ENCODE peak calls at places on chromosomes 13 and 19, in four cellular contexts. I, U, T and X are unnamed samples.

GRCh38 chr13:106685142-106685541 is 117.2 kb upstream of the ARGLU1 start:
- DNase-seq in I (no peak), T (no peak), U (no peak), X (no peak)

GRCh38 chr19:2282062-2282861 is at the start of gene PEAK3:
- DNase-seq in T (peak), U (peak), I (no peak), X (no peak)

GRCh38 chr19:2325261-2326046 is 2.9 kb downstream of the LSM7 start:
- DNase-seq in I (no peak), U (no peak), T (no peak), X (no peak)

GRCh38 chr13:39144941-39145533 is 106.8 kb downstream of the NHLRC3 start:
- DNase-seq in I (no peak), U (peak), T (peak), X (peak)

GRCh38 chr13:76791290-76791664 is 94.9 kb downstream of the KCTD12 start:
- DNase-seq in I (no peak), U (no peak), T (peak), X (peak)

GRCh38 chr19:13120817-13121216 is 2.8 kb downstream of the NACC1 start:
- DNase-seq in I (no peak), U (peak), T (no peak), X (peak)

GRCh38 chr13:44237276-44237767 is 136.3 kb upstream of the SERP2 start:
- DNase-seq in U (peak), I (peak), T (peak), X (peak)

GRCh38 chr13:109606404-109607028 is 179.9 kb downstream of the IRS2 start:
- DNase-seq in U (peak), I (no peak), T (no peak), X (no peak)

GRCh38 chr19:3142292-3142670 is 6.4 kb downstream of the GNA15 start:
- DNase-seq in I (no peak), T (no peak), U (peak), X (peak)

GRCh38 chr19:49879243-49879960 is 1.9 kb downstream of the TBC1D17 start:
- DNase-seq in U (no peak), T (no peak), I (no peak), X (peak)

GRCh38 chr19:29277107-29277506 is 64.2 kb upstream of the UQCRFS1 start:
- DNase-seq in T (no peak), U (no peak), I (no peak), X (no peak)

GRCh38 chr13:33274264-33274663 is 11.3 kb downstream of the STARD13 start:
- DNase-seq in T (no peak), U (no peak), I (no peak), X (peak)

GRCh38 chr19:12789098-12789903 is 2.0 kb upstream of the JUNB start:
- DNase-seq in I (no peak), U (no peak), T (no peak), X (peak)

GRCh38 chr13:101649490-101650126 is 197.1 kb downstream of the ITGBL1 start:
- DNase-seq in I (no peak), U (peak), T (no peak), X (peak)

GRCh38 chr19:3589949-3590348 is 4.7 kb downstream of the GIPC3 start:
- DNase-seq in U (no peak), I (no peak), T (no peak), X (no peak)

GRCh38 chr19:28234637-28235036 is 978.3 kb downstream of the UQCRFS1 start:
- DNase-seq in U (peak), I (no peak), T (no peak), X (no peak)

GRCh38 chr19:15633122-15633521 is 7.6 kb upstream of the CYP4F3 start:
- DNase-seq in T (no peak), U (no peak), I (no peak), X (no peak)

GRCh38 chr19:15634105-15634504 is 6.6 kb upstream of the CYP4F3 start:
- DNase-seq in T (no peak), U (no peak), I (no peak), X (no peak)

GRCh38 chr19:15629003-15629880 is 11.5 kb upstream of the CYP4F3 start:
- DNase-seq in T (peak), U (peak), I (peak), X (peak)

GRCh38 chr19:15635016-15635805 is 5.5 kb upstream of the CYP4F3 start:
- DNase-seq in T (no peak), I (no peak), U (no peak), X (peak)

DNA sequence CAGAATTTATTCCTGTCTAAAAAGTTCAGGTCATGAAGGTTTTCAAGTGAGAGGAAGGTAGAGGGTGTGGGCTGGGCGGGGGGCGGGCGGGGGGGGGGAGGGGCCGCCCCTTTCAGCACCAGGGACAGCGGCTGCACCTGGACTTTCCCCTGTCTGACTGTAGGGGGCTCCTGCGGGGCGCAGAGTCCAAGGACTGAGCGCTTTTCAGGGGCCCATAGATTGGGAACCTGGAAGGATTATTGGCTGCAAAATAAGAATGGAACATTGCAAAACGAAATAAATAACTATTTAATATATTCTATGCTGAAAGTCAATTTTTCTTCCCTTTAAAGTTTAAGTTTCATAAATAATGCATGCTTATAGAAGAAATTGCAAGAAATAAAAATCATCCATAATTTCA is 8.9 kb upstream of the CYP4F3 start:
- DNase-seq in U (peak), T (no peak), I (no peak), X (no peak)
- TF ChIP-seq CTCF in U (peak), T (peak), I (no peak), X (peak)

GRCh38 chr13:26600345-26600761 is 42.9 kb downstream of the WASF3 start:
- DNase-seq in I (no peak), U (no peak), T (no peak), X (no peak)

GRCh38 chr13:26601669-26602068 is 44.2 kb downstream of the WASF3 start:
- DNase-seq in T (no peak), U (peak), I (no peak), X (peak)

GRCh38 chr13:26602783-26603182 is 45.3 kb downstream of the WASF3 start:
- DNase-seq in I (no peak), U (no peak), T (no peak), X (no peak)

GRCh38 chr13:26604784-26605183 is 47.3 kb downstream of the WASF3 start:
- DNase-seq in U (no peak), T (peak), I (no peak), X (no peak)

DNA sequence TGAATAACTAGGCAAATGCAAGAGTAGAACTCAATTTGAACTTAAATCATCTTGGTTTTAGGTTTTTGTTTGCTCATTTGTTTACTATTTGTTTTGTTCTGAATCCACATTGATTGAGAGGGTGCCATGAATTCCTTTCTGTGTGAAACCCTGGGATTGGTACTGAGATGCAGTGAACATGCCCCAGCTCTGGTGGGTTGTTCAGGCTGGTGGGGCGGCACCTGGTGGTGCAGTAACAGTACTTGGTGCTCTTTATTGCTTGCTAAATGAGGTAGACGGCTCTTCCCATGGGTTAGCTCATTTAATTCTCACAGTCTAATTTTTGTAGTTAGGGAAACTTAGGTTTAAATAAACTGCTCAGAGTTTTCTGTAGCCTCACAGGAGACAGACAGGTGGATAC is 48.4 kb downstream of the WASF3 start:
- DNase-seq in T (no peak), U (no peak), I (no peak), X (no peak)
- TF ChIP-seq CTCF in T (no peak), U (no peak), I (no peak), X (no peak)

GRCh38 chr19:48444129-48444932 is 1.5 kb upstream of the GRWD1 start:
- DNase-seq in T (no peak), I (no peak), U (no peak), X (no peak)

GRCh38 chr19:48443262-48443661 is 2.5 kb upstream of the GRWD1 start:
- DNase-seq in I (no peak), U (no peak), T (no peak), X (peak)

GRCh38 chr19:48442116-48443035 is 3.4 kb upstream of the GRWD1 start:
- DNase-seq in U (no peak), T (no peak), I (no peak), X (no peak)

GRCh38 chr19:48443731-48444128 is 2.1 kb upstream of the GRWD1 start:
- DNase-seq in I (no peak), U (no peak), T (no peak), X (no peak)

DNA sequence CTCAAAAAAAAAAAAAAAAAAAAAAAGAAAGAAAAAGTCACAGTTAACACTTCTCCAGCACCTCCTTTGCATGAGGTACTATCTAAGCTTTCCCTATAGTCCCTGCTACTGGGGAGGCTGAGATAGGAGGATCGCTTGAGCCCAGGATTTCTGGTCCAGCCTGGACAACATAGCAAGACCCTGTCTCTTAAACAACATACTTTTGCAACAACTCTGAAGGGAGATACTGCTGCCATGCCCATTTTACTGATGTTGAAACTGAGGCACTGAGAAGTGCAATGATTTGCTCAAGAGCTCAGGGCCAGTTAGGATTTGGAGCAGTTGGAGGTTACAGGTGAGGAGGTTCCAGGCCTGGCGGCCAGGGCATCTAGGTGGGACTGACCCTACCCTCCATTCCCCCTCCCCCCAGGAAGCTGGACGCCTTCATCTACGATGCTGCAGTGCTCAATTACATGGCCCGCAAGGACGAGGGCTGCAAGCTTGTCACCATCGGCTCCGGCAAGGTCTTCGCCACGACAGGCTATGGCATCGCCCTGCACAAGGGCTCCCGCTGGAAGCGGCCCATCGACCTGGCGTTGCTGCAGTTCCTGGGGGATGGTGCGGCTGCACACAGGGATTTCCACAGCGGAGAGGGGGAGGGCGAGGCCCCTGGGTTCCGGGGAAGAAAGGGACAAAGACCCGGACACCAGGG is 4.3 kb upstream of the GRWD1 start:
- DNase-seq in U (no peak), T (no peak), I (no peak), X (no peak)
- TF ChIP-seq CTCF in U (no peak), T (no peak), I (no peak), X (no peak)

DNA sequence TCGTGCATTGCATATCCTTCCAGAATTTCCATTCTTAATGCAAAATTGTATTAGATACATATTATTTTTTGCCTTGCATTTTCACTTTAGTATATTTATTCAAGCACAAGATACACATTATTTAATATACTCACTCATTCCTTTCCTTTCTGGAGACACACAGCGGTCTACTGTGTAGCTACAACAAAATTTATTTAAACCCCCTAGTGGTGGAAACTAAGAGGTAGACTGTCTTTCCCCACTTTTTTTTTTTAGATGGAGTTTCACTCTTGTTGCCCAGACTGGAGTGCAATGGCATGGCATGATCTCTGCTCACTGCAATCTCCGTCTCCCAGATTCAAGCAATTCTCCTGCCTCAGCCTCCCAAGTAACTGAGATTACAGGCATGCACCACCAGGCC is 2040.3 kb upstream of the PCDH20 start:
- DNase-seq in I (no peak), T (no peak), U (no peak), X (no peak)
- TF ChIP-seq CTCF in I (no peak), T (no peak), U (peak), X (no peak)

GRCh38 chr13:46185634-46186033 is 3.7 kb upstream of the LCP1 start:
- DNase-seq in T (no peak), U (no peak), I (no peak), X (no peak)
- TF ChIP-seq CTCF in T (no peak), U (no peak), I (no peak), X (no peak)

GRCh38 chr19:15357906-15358305 is 21.7 kb downstream of the AKAP8 start:
- DNase-seq in U (no peak), T (no peak), I (no peak), X (no peak)
- TF ChIP-seq CTCF in U (no peak), T (no peak), I (no peak), X (no peak)

GRCh38 chr19:55225415-55225958 is 3.1 kb downstream of the TMEM86B start:
- DNase-seq in T (no peak), U (no peak), I (no peak), X (no peak)
- TF ChIP-seq CTCF in T (no peak), U (no peak), I (no peak), X (no peak)